ENCODE peak calls at places on chromosome 4, in four cellular contexts. S, Y, E and M are unnamed samples.

GRCh38 chr4:126750723-126751122 is 882.0 kb upstream of the INTU start:
- DNase-seq in Y (no peak), S (no peak), E (no peak), M (no peak)

GRCh38 chr4:80073362-80074008 is 456 bp upstream of the ANTXR2 start:
- DNase-seq in Y (peak), E (no peak), S (no peak), M (no peak)

GRCh38 chr4:2793578-2793919 is 664 bp downstream of the SH3BP2 start:
- DNase-seq in S (no peak), E (no peak), Y (no peak), M (no peak)

GRCh38 chr4:121277194-121278105 is 103.4 kb downstream of the QRFPR start:
- DNase-seq in Y (peak), S (no peak), E (no peak), M (no peak)

GRCh38 chr4:184114431-184114830 is 103.2 kb downstream of the ENPP6 start:
- DNase-seq in S (no peak), E (no peak), Y (no peak), M (no peak)

GRCh38 chr4:183760326-183760725 is 101.2 kb downstream of the TRAPPC11 start:
- DNase-seq in E (no peak), Y (no peak), S (peak), M (no peak)

GRCh38 chr4:99062120-99062519 is 26.5 kb downstream of the ADH5 start:
- DNase-seq in Y (no peak), S (no peak), E (no peak), M (no peak)

GRCh38 chr4:24973471-24974251 is 57.1 kb downstream of the LGI2 start:
- DNase-seq in E (no peak), S (peak), Y (no peak), M (no peak)

DNA sequence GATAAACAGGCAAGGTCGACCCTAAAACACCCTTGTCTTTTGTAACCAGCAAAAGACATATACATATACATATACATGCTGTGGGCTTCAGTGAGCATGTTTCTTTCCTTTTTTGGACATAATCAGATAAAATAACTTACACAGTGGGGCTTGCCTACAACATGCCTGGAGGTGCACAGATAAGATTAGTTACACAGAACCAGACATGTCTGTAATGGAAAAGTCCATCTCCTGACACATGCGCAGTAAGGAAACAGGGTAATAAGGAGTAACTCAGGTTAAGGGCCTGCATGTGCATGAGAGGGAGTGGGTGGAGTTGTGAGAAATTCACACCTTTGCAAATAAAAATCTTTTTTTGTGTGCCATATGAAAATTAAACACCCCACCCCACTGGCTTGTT is 3.4 kb downstream of the UGT2A1 start:
- DNase-seq in E (no peak), Y (no peak), S (no peak), M (no peak)
- H3K4me3 ChIP-seq in E (no peak), Y (no peak), S (no peak), M (no peak)

DNA sequence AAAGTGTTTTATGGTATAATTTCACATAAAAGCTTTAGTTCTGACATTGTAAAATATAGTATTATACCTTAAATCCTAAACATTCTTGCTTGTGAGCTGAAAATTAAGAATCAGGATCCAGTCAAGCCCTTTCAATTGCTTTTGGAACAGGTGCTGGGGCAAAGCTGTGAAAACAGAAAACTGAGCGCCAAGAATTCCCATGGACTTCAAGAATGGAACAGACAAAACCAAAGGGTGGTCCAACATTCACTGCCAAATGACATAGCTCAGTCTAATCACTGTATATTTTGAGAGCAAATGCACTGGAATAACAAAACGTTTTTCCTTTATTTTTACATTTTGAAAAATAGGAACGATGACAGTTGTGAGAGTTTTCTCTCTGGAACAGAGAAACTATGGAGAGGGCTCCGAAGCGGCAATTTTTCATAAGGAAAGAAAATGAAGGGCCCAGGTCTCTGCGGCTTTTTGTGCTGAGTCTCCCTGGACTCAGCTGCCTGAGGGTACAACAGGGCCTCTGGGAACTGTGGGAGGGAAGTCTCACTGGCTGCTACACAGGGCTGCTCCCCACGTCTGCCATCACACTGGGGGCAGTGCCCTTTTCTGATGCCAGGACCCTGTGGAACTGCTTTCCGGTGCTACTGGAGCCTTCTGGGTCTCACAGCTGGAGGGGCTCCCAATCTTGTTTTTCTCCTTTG is 56.0 kb upstream of the BMPR1B start:
- DNase-seq in S (no peak), Y (no peak), E (no peak), M (no peak)
- H3K27ac ChIP-seq in S (no peak), Y (no peak), E (peak), M (no peak)

DNA sequence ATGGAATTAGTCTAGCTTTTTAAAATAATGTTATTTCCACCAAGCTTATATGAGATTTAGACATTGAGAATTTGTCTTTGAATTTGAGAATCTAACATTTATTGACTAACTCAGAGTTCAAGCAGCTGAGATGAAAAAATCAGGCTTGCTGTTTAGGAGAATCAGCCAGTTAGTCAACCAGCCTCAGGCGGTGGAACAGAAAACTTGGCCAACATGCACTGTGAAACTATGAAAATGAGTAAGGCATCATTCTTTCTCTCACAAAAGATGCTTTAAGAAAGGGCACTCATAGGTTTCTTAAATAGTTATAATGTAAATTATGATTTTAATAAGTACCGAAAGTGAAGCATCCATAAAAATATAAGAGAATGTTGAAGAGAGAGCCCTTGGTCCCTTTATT is 84.2 kb downstream of the NFKB1 start:
- DNase-seq in E (no peak), Y (no peak), S (no peak), M (no peak)
- H3K4me3 ChIP-seq in E (no peak), Y (no peak), S (no peak), M (no peak)

DNA sequence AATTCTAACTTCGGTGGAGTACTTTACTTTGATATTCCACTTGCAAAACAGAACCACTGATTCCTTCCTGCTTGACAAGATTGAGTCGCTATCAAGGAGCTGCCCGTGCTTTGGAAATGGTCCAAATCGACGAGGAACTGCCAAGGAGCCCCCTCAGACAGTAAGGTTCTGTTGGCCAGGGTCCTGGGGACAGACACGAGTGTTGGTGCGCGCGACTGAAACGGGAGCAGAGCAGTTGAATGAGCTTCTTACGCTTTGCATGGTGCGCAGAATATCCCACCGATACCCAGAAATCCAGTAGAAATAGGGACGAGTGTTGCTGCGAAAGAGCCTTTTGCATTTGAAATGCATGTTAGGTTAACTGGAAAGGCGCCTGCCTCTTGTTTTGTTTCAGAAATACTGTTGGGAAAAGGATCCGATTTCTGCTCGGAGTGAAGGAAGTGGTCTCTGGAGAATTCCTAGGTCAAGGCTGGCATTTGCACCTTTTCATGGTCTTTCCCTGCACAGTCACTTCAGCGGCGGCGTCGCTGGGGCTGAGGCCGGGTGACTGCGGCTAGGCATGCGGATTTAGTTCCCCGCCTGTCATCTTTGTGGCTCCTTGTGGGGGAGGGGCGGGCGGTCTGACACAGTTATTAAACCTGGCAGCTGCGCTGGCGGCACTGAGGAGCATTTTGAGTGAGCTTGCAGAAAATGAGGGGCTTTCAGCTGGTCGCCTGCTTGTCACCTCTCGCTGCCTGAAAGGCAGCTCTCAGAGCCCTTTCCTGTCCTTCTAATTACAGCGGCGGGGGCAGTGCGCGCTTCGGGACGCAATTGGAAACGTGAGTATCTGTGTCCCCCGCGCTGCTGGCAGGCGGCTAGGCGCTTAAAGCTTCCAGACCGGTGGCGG is 51.5 kb upstream of the TRIM2 start:
- DNase-seq in Y (peak), S (no peak), E (no peak), M (no peak)
- H3K27ac ChIP-seq in Y (no peak), S (no peak), E (peak), M (peak)

DNA sequence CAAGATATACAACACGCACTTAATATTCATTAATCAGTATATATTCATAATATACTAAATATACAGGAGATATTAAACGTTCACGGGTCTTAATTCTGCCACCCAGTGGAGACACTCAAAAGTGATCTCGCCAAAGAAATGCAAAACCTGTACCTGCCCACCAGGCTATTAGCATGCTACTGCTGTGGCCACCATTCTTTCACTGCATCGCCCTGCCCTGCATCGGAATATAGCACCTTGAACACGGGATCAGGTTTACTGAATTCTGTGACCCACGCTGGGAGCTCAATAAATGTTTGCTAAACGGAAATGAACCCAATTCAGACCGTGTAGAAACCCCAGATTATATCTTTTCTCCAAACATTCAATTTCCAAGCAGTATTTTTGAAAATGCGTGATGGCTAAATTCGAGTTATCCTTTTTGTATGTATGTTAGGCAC is 840 bp upstream of the CLCN3 start:
- DNase-seq in E (no peak), S (peak), Y (peak), M (no peak)
- H3K4me3 ChIP-seq in E (peak), S (peak), Y (peak), M (peak)

DNA sequence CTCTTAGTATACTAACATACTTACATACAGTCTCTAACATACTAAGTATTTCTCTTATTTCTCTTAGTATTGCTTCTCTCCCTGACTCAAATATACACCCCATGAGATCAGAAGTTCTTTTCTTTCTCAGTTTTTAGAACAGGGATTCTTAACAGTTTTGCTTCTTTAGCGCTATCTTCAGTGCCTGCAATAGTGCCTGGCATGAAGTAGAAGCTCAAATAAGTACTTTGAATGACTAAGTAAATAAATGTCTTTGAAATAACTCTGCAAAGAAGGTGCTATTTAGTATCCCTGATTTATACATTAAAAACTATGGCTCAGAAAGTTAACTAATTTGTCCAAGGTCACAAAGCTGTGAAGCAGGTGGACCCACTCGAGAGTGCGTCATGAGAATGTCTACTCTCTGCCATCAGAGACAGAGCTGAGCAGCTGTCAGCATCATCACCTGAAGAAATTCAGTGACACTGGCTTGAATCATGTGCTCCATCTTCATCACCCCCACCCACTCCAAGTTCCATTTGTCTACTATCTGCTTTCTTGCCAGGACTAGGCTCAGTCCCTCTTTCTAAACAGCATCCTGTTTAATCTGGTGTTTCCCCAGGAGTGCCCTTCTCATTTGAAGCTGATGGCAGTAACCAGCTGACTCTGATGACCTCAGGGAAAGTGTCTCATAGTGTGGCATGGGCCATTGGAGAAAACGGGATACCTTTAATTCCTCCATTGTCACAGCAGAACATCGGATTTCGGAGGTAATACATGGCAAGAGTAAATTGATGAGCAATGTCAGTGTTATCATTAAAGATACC is 83.1 kb downstream of the CC2D2A start:
- DNase-seq in E (no peak), Y (no peak), S (no peak), M (no peak)
- H3K27ac ChIP-seq in E (no peak), Y (no peak), S (no peak), M (no peak)

GRCh38 chr4:137641554-137641953 is 109.3 kb upstream of the PCDH18 start:
- DNase-seq in Y (no peak), S (no peak), E (no peak), M (no peak)
- H3K4me3 ChIP-seq in Y (no peak), S (no peak), E (no peak), M (no peak)

DNA sequence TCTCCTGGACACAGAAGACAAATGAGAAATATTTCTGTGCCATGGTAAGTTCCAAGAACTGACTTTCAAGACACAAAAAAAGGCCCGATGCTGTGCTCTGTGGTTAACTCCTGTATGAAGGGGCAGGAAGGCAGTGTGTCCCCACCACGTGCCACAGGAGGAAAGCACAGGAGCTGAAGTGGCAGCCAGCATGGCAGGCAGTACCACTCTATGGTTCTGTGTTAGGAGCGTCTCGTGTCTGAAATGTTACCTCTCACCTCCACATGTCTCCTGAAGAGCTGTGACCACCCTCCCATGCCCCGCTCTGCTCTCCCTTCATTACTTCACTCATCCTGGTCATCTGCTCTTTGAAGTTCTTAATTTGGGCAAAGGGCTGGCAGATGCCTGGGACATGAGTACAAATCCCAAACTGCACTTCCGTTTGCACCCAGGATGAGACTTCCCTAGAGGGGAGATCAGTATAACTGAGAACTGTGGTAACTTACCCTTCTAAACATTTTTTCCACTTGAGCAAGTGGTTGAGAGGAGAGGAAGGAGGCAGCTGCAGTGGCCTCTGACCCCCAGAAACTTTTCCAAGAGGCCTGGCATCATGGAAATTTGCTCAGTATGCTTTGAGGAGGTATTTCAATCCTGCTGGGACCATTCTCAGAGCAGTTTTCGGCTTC is 128.9 kb downstream of the SHROOM3 start:
- DNase-seq in E (no peak), S (no peak), Y (no peak), M (no peak)
- H3K27ac ChIP-seq in E (peak), S (peak), Y (no peak), M (peak)